ENCODE peak calls at places on chromosomes 6 and 20, in seven cellular contexts. T is activated CD8-positive, alpha-beta memory T cell treated with anti-CD3 and anti-CD28 coated beads, Interleukin-2, amount 50 U/mL, for 4 hours; Q is activated naive CD8-positive, alpha-beta T cell treated with anti-CD3 and anti-CD28 coated beads, Interleukin-2, amount 50 U/mL, for 24 hours; R is effector CD4-positive, alpha-beta T cell; J is EH; B is naive thymus-derived CD8-positive, alpha-beta T cell; O is stimulated activated CD4-positive, alpha-beta T cell treated with anti-CD3 and anti-CD28 coated beads, Interleukin-1b, Interleukin-23, amount 100 ng/mL, for 48 hours. G is an unnamed sample.

GRCh38 chr6:35183935-35184334 is 29.8 kb upstream of the SCUBE3 start:
- DNase-seq in T (no peak), Q (no peak), R (no peak), J (no peak), B (no peak), O (no peak), G (no peak)

GRCh38 chr6:168381726-168382458 is 59.1 kb upstream of the SMOC2 start:
- DNase-seq in T (no peak), Q (no peak), R (no peak), J (no peak), B (no peak), O (no peak), G (no peak)

GRCh38 chr6:32214126-32214525 is 9.7 kb downstream of the NOTCH4 start:
- DNase-seq in T (no peak), Q (no peak), R (no peak), J (no peak), B (no peak), O (no peak), G (no peak)

GRCh38 chr6:119137194-119138072 is 59.0 kb upstream of the FAM184A start:
- DNase-seq in T (no peak), Q (no peak), R (no peak), J (peak), B (no peak), O (no peak), G (peak)

GRCh38 chr20:57911512-57912226 is 201.9 kb upstream of the PMEPA1 start:
- DNase-seq in T (no peak), Q (no peak), R (no peak), J (no peak), B (no peak), O (no peak), G (no peak)

GRCh38 chr20:44247676-44248419 is 740 bp downstream of the GDAP1L1 start:
- DNase-seq in T (peak), Q (peak), R (no peak), J (peak), B (peak), O (peak), G (peak)

GRCh38 chr20:34579191-34579661 is 20.7 kb downstream of the MAP1LC3A start:
- DNase-seq in T (no peak), Q (no peak), R (no peak), J (peak), B (no peak), O (no peak), G (peak)

GRCh38 chr20:15951711-15952110 is 621.5 kb downstream of the KIF16B start:
- DNase-seq in T (no peak), Q (no peak), R (no peak), J (no peak), B (no peak), O (no peak), G (no peak)

GRCh38 chr6:116220172-116220571 is 33.7 kb downstream of the TSPYL4 start:
- DNase-seq in T (no peak), Q (no peak), R (no peak), J (peak), B (no peak), O (no peak), G (no peak)

GRCh38 chr6:37025621-37026466 is 20.4 kb downstream of the FGD2 start:
- DNase-seq in T (no peak), Q (no peak), R (no peak), J (no peak), B (no peak), O (no peak), G (no peak)

GRCh38 chr20:20173269-20173668 is 120.9 kb downstream of the CFAP61 start:
- DNase-seq in T (no peak), Q (no peak), R (no peak), J (no peak), B (no peak), O (no peak), G (no peak)

GRCh38 chr6:134446228-134446848 is 128.4 kb upstream of the SGK1 start:
- DNase-seq in T (no peak), Q (no peak), R (no peak), J (peak), B (no peak), O (no peak), G (no peak)

GRCh38 chr6:53032853-53033252 is 32.4 kb upstream of the FBXO9 start:
- DNase-seq in T (no peak), Q (no peak), R (no peak), J (peak), B (no peak), O (no peak), G (no peak)

GRCh38 chr6:165986647-165987482 is 180.8 kb downstream of the TBXT start:
- DNase-seq in T (no peak), Q (no peak), R (no peak), J (no peak), B (no peak), O (no peak), G (no peak)

GRCh38 chr6:52249078-52249477 is 4.8 kb upstream of the IL17F start:
- DNase-seq in T (no peak), Q (no peak), R (no peak), J (no peak), B (no peak), O (no peak), G (no peak)

GRCh38 chr20:58822175-58822574 is 28.5 kb downstream of the GNAS-AS1 start:
- DNase-seq in T (no peak), Q (no peak), R (no peak), J (no peak), B (no peak), O (no peak), G (peak)

GRCh38 chr6:10589983-10590382 is 68.8 kb downstream of the GCNT2 start:
- DNase-seq in T (no peak), Q (no peak), R (no peak), J (no peak), B (no peak), O (no peak), G (no peak)

GRCh38 chr6:142300758-142301251 is 1.0 kb upstream of the ADGRG6 start:
- DNase-seq in T (no peak), Q (no peak), R (no peak), J (peak), B (no peak), O (no peak), G (no peak)

GRCh38 chr6:75287424-75287823 is 2.8 kb upstream of the TMEM30A start:
- DNase-seq in T (no peak), Q (no peak), R (no peak), J (no peak), B (no peak), O (no peak), G (no peak)

GRCh38 chr6:125271486-125272159 is 30.1 kb downstream of the HDDC2 start:
- DNase-seq in T (no peak), Q (no peak), R (no peak), J (no peak), B (no peak), O (no peak), G (no peak)

GRCh38 chr6:28568515-28569108 is 42.9 kb downstream of the GPX5 start:
- DNase-seq in T (no peak), Q (no peak), R (no peak), J (no peak), B (no peak), O (no peak), G (no peak)

GRCh38 chr6:27517928-27518787 is 45.3 kb upstream of the ZNF184 start:
- DNase-seq in T (no peak), Q (peak), R (no peak), J (no peak), B (no peak), O (no peak), G (no peak)

G was measured in K562.